ENCODE peak calls at places on chromosomes 5 and 9, in ten cellular contexts. One of them, this sample, is unnamed.

GRCh38 chr5:118606940-118607339 is 381.4 kb downstream of the DTWD2 start:
- DNase-seq in PC-9: no peak
- DNase-seq in hepatocyte: no peak
- DNase-seq in MM.1S: no peak
- DNase-seq in Karpas-422: no peak
- DNase-seq in GM23248: no peak
- DNase-seq in GM23338: no peak
- DNase-seq in SK-N-SH: no peak
- DNase-seq in HCT116: no peak
- DNase-seq in PC-3: no peak
- DNase-seq in this sample: no peak

GRCh38 chr5:177233206-177233605 is 70.3 kb downstream of the RAB24 start:
- DNase-seq in HCT116: no peak
- DNase-seq in Karpas-422: no peak
- DNase-seq in MM.1S: no peak
- DNase-seq in hepatocyte: no peak
- DNase-seq in SK-N-SH: no peak
- DNase-seq in PC-9: no peak
- DNase-seq in GM23338: no peak
- DNase-seq in PC-3: no peak
- DNase-seq in GM23248: peak; percentile 77
- DNase-seq in this sample: no peak

GRCh38 chr9:61673247-61673646 is 483.4 kb downstream of the SPATA31A7 start:
- DNase-seq in GM23248: no peak
- DNase-seq in MM.1S: no peak
- DNase-seq in PC-9: no peak
- DNase-seq in hepatocyte: no peak
- DNase-seq in GM23338: no peak
- DNase-seq in PC-3: no peak
- DNase-seq in Karpas-422: no peak
- DNase-seq in SK-N-SH: no peak
- DNase-seq in HCT116: no peak
- DNase-seq in this sample: no peak

GRCh38 chr9:15182755-15183154 is 124.3 kb downstream of the TTC39B start:
- DNase-seq in GM23248: no peak
- DNase-seq in HCT116: no peak
- DNase-seq in hepatocyte: no peak
- DNase-seq in MM.1S: no peak
- DNase-seq in PC-3: no peak
- DNase-seq in GM23338: no peak
- DNase-seq in SK-N-SH: peak; percentile 33
- DNase-seq in PC-9: no peak
- DNase-seq in Karpas-422: no peak
- DNase-seq in this sample: no peak

GRCh38 chr5:36152324-36153298 is 700 bp downstream of the SKP2 start:
- DNase-seq in GM23338: peak; percentile 21
- DNase-seq in HCT116: no peak
- DNase-seq in MM.1S: peak; percentile 21
- DNase-seq in SK-N-SH: peak; percentile 18
- DNase-seq in PC-3: peak; percentile 12
- DNase-seq in PC-9: no peak
- DNase-seq in Karpas-422: peak; percentile 51
- DNase-seq in GM23248: peak; percentile 48
- DNase-seq in hepatocyte: no peak
- DNase-seq in this sample: peak; percentile 20

GRCh38 chr9:98302938-98303337 is 47.5 kb upstream of the TBC1D2 start:
- DNase-seq in PC-9: no peak
- DNase-seq in HCT116: no peak
- DNase-seq in GM23338: no peak
- DNase-seq in SK-N-SH: no peak
- DNase-seq in hepatocyte: no peak
- DNase-seq in PC-3: no peak
- DNase-seq in Karpas-422: no peak
- DNase-seq in GM23248: no peak
- DNase-seq in MM.1S: no peak
- DNase-seq in this sample: no peak

GRCh38 chr5:179220716-179221115 is 124.5 kb downstream of the ADAMTS2 start:
- DNase-seq in MM.1S: no peak
- DNase-seq in GM23338: no peak
- DNase-seq in SK-N-SH: peak; percentile 16
- DNase-seq in HCT116: no peak
- DNase-seq in Karpas-422: no peak
- DNase-seq in hepatocyte: no peak
- DNase-seq in PC-3: no peak
- DNase-seq in PC-9: no peak
- DNase-seq in GM23248: no peak
- DNase-seq in this sample: no peak

GRCh38 chr9:69028754-69029153 is 6.8 kb upstream of the FXN start:
- DNase-seq in GM23338: no peak
- DNase-seq in PC-9: no peak
- DNase-seq in hepatocyte: no peak
- DNase-seq in GM23248: no peak
- DNase-seq in Karpas-422: no peak
- DNase-seq in PC-3: no peak
- DNase-seq in HCT116: no peak
- DNase-seq in SK-N-SH: no peak
- DNase-seq in MM.1S: no peak
- DNase-seq in this sample: no peak

GRCh38 chr9:113992276-113992951 is 85.7 kb downstream of the AMBP start:
- DNase-seq in GM23338: no peak
- DNase-seq in hepatocyte: no peak
- DNase-seq in Karpas-422: no peak
- DNase-seq in PC-9: no peak
- DNase-seq in MM.1S: no peak
- DNase-seq in GM23248: no peak
- DNase-seq in PC-3: no peak
- DNase-seq in SK-N-SH: peak; percentile 70
- DNase-seq in HCT116: no peak
- DNase-seq in this sample: no peak

GRCh38 chr9:126859111-126859510 is 1.3 kb upstream of the ZBTB34 start:
- DNase-seq in HCT116: no peak
- DNase-seq in hepatocyte: no peak
- DNase-seq in PC-9: no peak
- DNase-seq in Karpas-422: no peak
- DNase-seq in GM23338: no peak
- DNase-seq in SK-N-SH: no peak
- DNase-seq in GM23248: no peak
- DNase-seq in MM.1S: no peak
- DNase-seq in PC-3: no peak
- DNase-seq in this sample: no peak
- H3K9me2 ChIP-seq in HCT116: no peaks in the 10 kb centered on the region
- H3K9me2 ChIP-seq in hepatocyte: no peaks in the 10 kb centered on the region
- H3K9me2 ChIP-seq in PC-9: no peaks in the 10 kb centered on the region
- H3K9me2 ChIP-seq in Karpas-422: no peaks in the 10 kb centered on the region
- H3K9me2 ChIP-seq in GM23338: no peaks in the 10 kb centered on the region
- H3K9me2 ChIP-seq in SK-N-SH: no peaks in the 10 kb centered on the region
- H3K9me2 ChIP-seq in GM23248: no peaks in the 10 kb centered on the region
- H3K9me2 ChIP-seq in MM.1S: no peaks in the 10 kb centered on the region
- H3K9me2 ChIP-seq in PC-3: no peaks in the 10 kb centered on the region
- H3K9me2 ChIP-seq in this sample: no peaks in the 10 kb centered on the region

DNA sequence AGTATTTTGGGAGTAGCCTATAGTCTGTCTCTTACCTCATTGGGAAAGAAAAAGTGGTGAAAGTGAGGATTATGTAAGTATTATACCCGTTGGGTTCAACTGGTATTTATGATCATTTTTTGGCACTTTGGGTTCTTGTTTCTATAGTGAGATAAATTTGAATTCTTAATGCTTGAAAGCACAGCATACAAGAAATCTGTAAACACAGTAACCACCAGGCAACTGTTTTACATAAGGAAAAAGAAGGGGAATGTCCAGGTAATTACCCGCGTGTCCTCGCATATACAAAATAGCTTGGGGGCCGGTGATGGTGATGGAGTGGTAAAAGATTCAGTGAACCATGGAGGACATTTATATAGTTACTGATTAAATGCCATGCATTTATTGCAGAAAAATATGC is 60.5 kb downstream of the BASP1 start:
- DNase-seq in GM23248: no peak
- DNase-seq in HCT116: no peak
- DNase-seq in PC-3: no peak
- DNase-seq in hepatocyte: no peak
- DNase-seq in PC-9: no peak
- DNase-seq in GM23338: no peak
- DNase-seq in Karpas-422: peak; percentile 72
- DNase-seq in SK-N-SH: no peak
- DNase-seq in MM.1S: no peak
- DNase-seq in this sample: no peak
- H3K9me2 ChIP-seq in GM23248: no peaks in the 10 kb centered on the region
- H3K9me2 ChIP-seq in HCT116: no peaks in the 10 kb centered on the region
- H3K9me2 ChIP-seq in PC-3: no peaks in the 10 kb centered on the region
- H3K9me2 ChIP-seq in hepatocyte: no peaks in the 10 kb centered on the region
- H3K9me2 ChIP-seq in PC-9: no peaks in the 10 kb centered on the region
- H3K9me2 ChIP-seq in GM23338: no peaks in the 10 kb centered on the region
- H3K9me2 ChIP-seq in Karpas-422: no peaks in the 10 kb centered on the region
- H3K9me2 ChIP-seq in SK-N-SH: no peaks in the 10 kb centered on the region
- H3K9me2 ChIP-seq in MM.1S: no peaks in the 10 kb centered on the region
- H3K9me2 ChIP-seq in this sample: no peaks in the 10 kb centered on the region

DNA sequence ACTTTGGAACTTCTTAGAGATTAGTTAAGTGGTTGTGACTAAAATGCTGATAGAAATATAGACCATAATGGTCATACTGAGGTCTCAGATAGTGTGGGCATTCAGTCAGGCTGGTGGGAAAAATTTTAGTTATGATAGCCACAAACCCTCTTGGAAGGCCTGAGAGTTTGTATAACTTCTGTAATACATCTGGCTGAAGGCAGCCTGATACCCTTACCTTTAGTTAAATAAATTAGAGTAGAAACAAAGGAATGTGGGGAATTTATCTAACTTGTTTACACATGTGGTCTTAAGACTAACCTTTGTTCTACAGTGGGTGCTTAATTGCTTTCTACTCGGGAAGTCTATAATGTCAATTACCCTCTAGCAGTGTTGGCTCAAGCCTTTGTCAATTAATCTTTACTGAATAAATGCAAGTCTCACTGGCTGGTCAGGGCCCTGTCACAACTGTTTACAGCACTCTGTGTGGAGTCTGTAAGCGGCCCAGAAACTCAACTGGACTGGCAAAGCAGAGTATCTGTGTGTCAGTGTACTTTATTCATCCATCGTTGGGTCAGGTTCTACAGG is 184.0 kb downstream of the FBXO4 start:
- DNase-seq in GM23338: no peak
- DNase-seq in hepatocyte: no peak
- DNase-seq in PC-3: peak; percentile 72
- DNase-seq in Karpas-422: no peak
- DNase-seq in SK-N-SH: no peak
- DNase-seq in MM.1S: no peak
- DNase-seq in PC-9: no peak
- DNase-seq in GM23248: no peak
- DNase-seq in HCT116: no peak
- DNase-seq in this sample: no peak
- H3K9me2 ChIP-seq in GM23338: peaks cover 8% of the 10 kb centered on the region
- H3K9me2 ChIP-seq in hepatocyte: no peaks in the 10 kb centered on the region
- H3K9me2 ChIP-seq in PC-3: no peaks in the 10 kb centered on the region
- H3K9me2 ChIP-seq in Karpas-422: no peaks in the 10 kb centered on the region
- H3K9me2 ChIP-seq in SK-N-SH: no peaks in the 10 kb centered on the region
- H3K9me2 ChIP-seq in MM.1S: no peaks in the 10 kb centered on the region
- H3K9me2 ChIP-seq in PC-9: no peaks in the 10 kb centered on the region
- H3K9me2 ChIP-seq in GM23248: no peaks in the 10 kb centered on the region
- H3K9me2 ChIP-seq in HCT116: no peaks in the 10 kb centered on the region
- H3K9me2 ChIP-seq in this sample: no peaks in the 10 kb centered on the region

DNA sequence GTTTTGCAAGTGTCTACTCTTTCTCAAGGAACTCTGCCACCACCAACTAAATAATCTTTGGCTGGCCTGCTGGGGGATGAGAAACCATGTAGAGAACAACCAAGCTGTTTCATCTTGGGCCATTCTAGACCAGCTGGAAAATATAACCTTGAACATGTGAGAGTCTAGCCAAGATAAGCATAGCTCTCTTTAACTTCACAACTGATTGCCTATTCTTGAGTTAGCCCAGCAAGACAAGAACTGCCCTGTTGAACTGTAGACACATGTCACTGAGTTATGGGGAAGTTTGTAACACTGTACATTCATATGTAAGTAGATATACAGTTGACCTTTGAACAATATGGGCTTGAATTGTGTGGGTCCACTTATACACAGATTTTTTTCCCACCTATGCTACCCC is 44.4 kb downstream of the NUP155 start:
- DNase-seq in SK-N-SH: no peak
- DNase-seq in PC-9: no peak
- DNase-seq in MM.1S: no peak
- DNase-seq in hepatocyte: no peak
- DNase-seq in Karpas-422: no peak
- DNase-seq in PC-3: no peak
- DNase-seq in GM23338: no peak
- DNase-seq in HCT116: no peak
- DNase-seq in GM23248: no peak
- DNase-seq in this sample: no peak
- H3K9me2 ChIP-seq in SK-N-SH: no peaks in the 10 kb centered on the region
- H3K9me2 ChIP-seq in PC-9: no peaks in the 10 kb centered on the region
- H3K9me2 ChIP-seq in MM.1S: no peaks in the 10 kb centered on the region
- H3K9me2 ChIP-seq in hepatocyte: no peaks in the 10 kb centered on the region
- H3K9me2 ChIP-seq in Karpas-422: no peaks in the 10 kb centered on the region
- H3K9me2 ChIP-seq in PC-3: no peaks in the 10 kb centered on the region
- H3K9me2 ChIP-seq in GM23338: no peaks in the 10 kb centered on the region
- H3K9me2 ChIP-seq in HCT116: no peaks in the 10 kb centered on the region
- H3K9me2 ChIP-seq in GM23248: no peaks in the 10 kb centered on the region
- H3K9me2 ChIP-seq in this sample: no peaks in the 10 kb centered on the region

DNA sequence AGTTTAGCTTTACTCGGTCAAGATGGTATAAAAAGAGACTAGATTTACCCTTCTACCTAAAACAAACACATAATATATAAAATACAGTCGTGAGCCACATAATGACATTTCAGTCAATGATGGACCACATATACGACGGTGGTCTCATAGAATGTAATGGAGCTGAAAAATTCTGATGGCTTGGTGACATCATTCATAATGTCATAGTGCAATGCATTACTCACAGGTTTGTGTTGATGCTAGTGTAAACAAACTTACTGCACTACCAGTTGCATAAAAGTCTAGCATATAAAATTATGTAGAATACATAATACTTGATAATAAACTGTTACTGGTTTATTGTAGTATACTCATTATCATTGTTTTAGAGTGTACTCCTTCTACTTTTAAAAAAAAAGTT is 115.9 kb upstream of the GDNF start:
- DNase-seq in MM.1S: no peak
- DNase-seq in Karpas-422: no peak
- DNase-seq in HCT116: no peak
- DNase-seq in GM23248: no peak
- DNase-seq in SK-N-SH: no peak
- DNase-seq in GM23338: no peak
- DNase-seq in PC-3: peak; percentile 11
- DNase-seq in hepatocyte: no peak
- DNase-seq in PC-9: no peak
- DNase-seq in this sample: no peak
- H3K9me2 ChIP-seq in MM.1S: no peaks in the 10 kb centered on the region
- H3K9me2 ChIP-seq in Karpas-422: no peaks in the 10 kb centered on the region
- H3K9me2 ChIP-seq in HCT116: no peaks in the 10 kb centered on the region
- H3K9me2 ChIP-seq in GM23248: no peaks in the 10 kb centered on the region
- H3K9me2 ChIP-seq in SK-N-SH: no peaks in the 10 kb centered on the region
- H3K9me2 ChIP-seq in GM23338: peaks cover 6% of the 10 kb centered on the region
- H3K9me2 ChIP-seq in PC-3: no peaks in the 10 kb centered on the region
- H3K9me2 ChIP-seq in hepatocyte: no peaks in the 10 kb centered on the region
- H3K9me2 ChIP-seq in PC-9: no peaks in the 10 kb centered on the region
- H3K9me2 ChIP-seq in this sample: no peaks in the 10 kb centered on the region